ENCODE peak calls at places on chromosomes 2 and 18, in eight cellular contexts. Z is psoas muscle, T is fibroblast of mammary gland, F is cardiac fibroblast, E is upper lobe of right lung, D is astrocyte of the spinal cord, U is PC-3, R is dorsolateral prefrontal cortex. L is an unnamed sample.
A peak's percentile ranks its signal among the peaks of the same experiment; 100 is the strongest.

GRCh38 chr2:66478729-66479316 is 43.9 kb downstream of the MEIS1 start:
- DNase-seq in F (no peak), T (no peak), U (no peak), Z (no peak), E (no peak), D (no peak), R (no peak), L (no peak)

GRCh38 chr2:11621465-11621864 is 48.5 kb downstream of the NTSR2 start:
- DNase-seq in E (no peak), Z (no peak), T (no peak), F (no peak), U (no peak), R (no peak), D (no peak), L (no peak)

GRCh38 chr18:59876310-59876626 is 23.5 kb upstream of the PMAIP1 start:
- DNase-seq in U (no peak), R (no peak), T (no peak), Z (no peak), F (no peak), D (no peak), E (no peak), L (no peak)

GRCh38 chr2:96156011-96156820 is 11.0 kb upstream of the DUSP2 start:
- DNase-seq in Z (peak; percentile 45), R (no peak), T (no peak), E (peak; percentile 44), D (no peak), U (no peak), F (no peak), L (no peak)

GRCh38 chr2:172968061-172968469 is 107.6 kb upstream of the MAP3K20 start:
- DNase-seq in U (peak; percentile 80), F (peak; percentile 96), T (peak; percentile 97), E (no peak), R (no peak), D (peak; percentile 96), Z (peak; percentile 64), L (peak; percentile 94)

GRCh38 chr18:63336366-63337099 is 17.0 kb upstream of the BCL2 start:
- DNase-seq in T (peak; percentile 97), Z (no peak), R (no peak), D (peak; percentile 89), F (peak; percentile 96), E (no peak), U (peak; percentile 93), L (peak; percentile 97)

GRCh38 chr2:126824663-126825062 is 74.0 kb upstream of the TEX51 start:
- DNase-seq in Z (no peak), T (peak; percentile 2), R (no peak), E (no peak), U (no peak), F (no peak), D (no peak), L (peak; percentile 1)

GRCh38 chr2:225993430-225993829 is 593.9 kb downstream of the NYAP2 start:
- DNase-seq in R (no peak), T (peak; percentile 38), D (peak; percentile 42), E (no peak), F (peak; percentile 87), Z (no peak), U (no peak), L (peak; percentile 42)

GRCh38 chr2:190547914-190548313 is 13.4 kb upstream of the NEMP2 start:
- DNase-seq in U (no peak), E (no peak), D (no peak), Z (no peak), R (no peak), F (no peak), T (no peak), L (no peak)

GRCh38 chr2:174343343-174343637 is 8.5 kb downstream of the SP9 start:
- DNase-seq in D (no peak), E (no peak), R (no peak), U (no peak), T (no peak), F (no peak), Z (no peak), L (no peak)

GRCh38 chr2:218026244-218026643 is 23.4 kb upstream of the TNS1 start:
- DNase-seq in F (no peak), T (no peak), R (no peak), U (no peak), E (no peak), Z (no peak), D (no peak), L (no peak)

GRCh38 chr2:140942284-140942683 is 1188.5 kb downstream of the LRP1B start:
- DNase-seq in R (no peak), D (no peak), Z (no peak), F (no peak), T (no peak), U (no peak), E (no peak), L (no peak)

GRCh38 chr2:186518291-186518690 is 32.2 kb downstream of the ZC3H15 start:
- DNase-seq in U (no peak), F (no peak), E (no peak), Z (no peak), T (no peak), R (no peak), D (no peak), L (no peak)

GRCh38 chr2:17605691-17606090 is 65.2 kb downstream of the VSNL1 start:
- DNase-seq in Z (no peak), E (no peak), D (peak; percentile 12), R (no peak), T (no peak), U (peak; percentile 32), F (no peak), L (no peak)

GRCh38 chr18:3605562-3606443 is 155.8 kb downstream of the TGIF1 start:
- DNase-seq in E (no peak), T (peak; percentile 74), R (no peak), U (peak; percentile 47), Z (no peak), D (peak; percentile 68), F (peak; percentile 71), L (peak; percentile 67)
- H3K4me3 ChIP-seq in E (peak overlapping the region; percentile 37), T (peak overlapping the region; percentile 47), R (peak overlapping the region; percentile 61), U (peak overlapping the region; percentile 70), Z (peak overlapping the region; percentile 62), D (peak overlapping the region; percentile 47), F (no peak overlapping the region), L (peak overlapping the region; percentile 50)

GRCh38 chr2:7033136-7033960 is 116.1 kb downstream of the RNF144A start:
- DNase-seq in T (no peak), E (no peak), Z (no peak), D (no peak), R (peak; percentile 30), U (no peak), F (no peak), L (no peak)

GRCh38 chr2:7032371-7032770 is 115.2 kb downstream of the RNF144A start:
- DNase-seq in E (no peak), R (peak; percentile 5), D (no peak), T (no peak), U (no peak), Z (no peak), F (no peak), L (no peak)

GRCh38 chr2:7031424-7032245 is 114.4 kb downstream of the RNF144A start:
- DNase-seq in F (peak; percentile 68), R (peak; percentile 44), U (peak; percentile 100), T (peak; percentile 79), D (peak; percentile 18), Z (peak; percentile 79), E (peak; percentile 90), L (peak; percentile 92)

GRCh38 chr2:7035884-7036283 is 118.7 kb downstream of the RNF144A start:
- DNase-seq in D (no peak), T (no peak), F (no peak), E (no peak), R (no peak), U (no peak), Z (no peak), L (no peak)

GRCh38 chr2:7034313-7034712 is 117.1 kb downstream of the RNF144A start:
- DNase-seq in D (peak; percentile 29), T (peak; percentile 40), R (peak; percentile 34), Z (no peak), F (no peak), U (peak; percentile 31), E (no peak), L (peak; percentile 43)
- TF ChIP-seq CTCF in D (peak; percentile 33), T (peak; percentile 25), R (peak; percentile 12), Z (no peak), F (no peak), U (peak; percentile 54), E (peak; percentile 33), L (peak; percentile 47)

DNA sequence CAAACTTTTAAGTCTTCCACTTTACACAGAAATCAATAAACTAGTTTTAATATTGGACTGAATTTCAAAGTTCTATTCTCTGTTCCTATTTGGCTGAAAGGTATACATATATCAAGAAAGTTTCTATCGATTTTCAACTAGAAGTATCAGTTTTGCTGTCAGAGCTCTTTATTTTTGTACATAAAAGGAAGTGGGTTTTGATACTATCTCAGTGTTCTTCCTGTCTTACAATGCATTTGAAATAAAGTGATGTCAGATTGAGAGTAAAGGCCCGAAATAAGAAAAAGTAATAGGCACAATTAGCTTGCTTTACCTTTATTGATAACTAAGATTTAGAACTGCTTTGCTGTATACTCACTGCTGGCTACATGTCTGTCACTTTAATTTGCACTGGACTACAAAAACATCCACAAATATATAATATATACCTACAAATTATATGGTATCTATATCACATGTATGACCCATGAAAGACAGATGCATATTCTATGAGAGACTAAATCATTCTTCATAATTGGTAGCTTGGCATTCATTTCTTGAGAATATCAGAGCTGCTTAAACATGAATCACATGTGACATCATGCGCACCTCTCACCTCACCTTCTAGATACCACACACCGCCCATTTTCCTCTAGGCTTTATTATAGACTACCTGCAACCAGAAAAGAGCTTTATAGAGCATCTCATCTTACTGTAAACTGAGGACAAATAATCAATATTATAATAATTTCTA is 83.6 kb downstream of the ASXL2 start:
- DNase-seq in D (no peak), U (no peak), T (no peak), E (no peak), F (no peak), Z (no peak), R (no peak), L (no peak)
- H3K4me3 ChIP-seq in D (no peak overlapping the region), U (no peak overlapping the region), T (no peak overlapping the region), E (no peak overlapping the region), F (no peak overlapping the region), Z (no peak overlapping the region), R (no peak overlapping the region), L (no peak overlapping the region)

GRCh38 chr2:1750270-1750934 is 6.1 kb upstream of the PXDN start:
- DNase-seq in R (no peak), E (no peak), U (no peak), T (no peak), F (no peak), D (no peak), Z (no peak), L (no peak)

GRCh38 chr2:1748741-1749488 is 4.6 kb upstream of the PXDN start:
- DNase-seq in E (peak; percentile 28), D (no peak), F (peak; percentile 60), U (no peak), R (peak; percentile 16), T (peak; percentile 46), Z (no peak), L (no peak)

GRCh38 chr2:1748176-1748740 is 3.9 kb upstream of the PXDN start:
- DNase-seq in U (no peak), D (no peak), Z (no peak), R (peak; percentile 8), T (peak; percentile 65), F (peak; percentile 53), E (peak; percentile 43), L (no peak)

GRCh38 chr2:1749750-1750149 is 5.4 kb upstream of the PXDN start:
- DNase-seq in Z (no peak), D (no peak), T (no peak), R (peak; percentile 8), U (no peak), E (peak; percentile 63), F (no peak), L (no peak)

DNA sequence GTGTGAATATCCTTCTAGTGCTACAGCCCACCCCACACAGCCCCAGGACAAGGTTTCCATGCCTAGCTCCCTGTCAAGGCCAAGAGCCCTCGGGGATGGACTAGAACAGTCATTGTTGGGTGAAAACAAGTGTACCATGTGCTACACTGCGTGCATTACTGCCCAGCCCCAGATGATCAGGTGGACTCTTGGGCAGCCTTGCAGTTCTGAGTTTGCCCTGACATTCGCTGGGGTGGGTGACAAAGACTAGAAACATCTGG is 5.1 kb upstream of the PXDN start:
- DNase-seq in Z (no peak), F (no peak), T (no peak), E (peak; percentile 33), R (no peak), D (no peak), U (no peak), L (no peak)
- TF ChIP-seq CTCF in Z (no peak), F (no peak), T (no peak), E (no peak), R (no peak), D (no peak), U (no peak), L (no peak)

L was measured in choroid plexus epithelial cell.